ENCODE peak calls at places on chromosomes 2 and 18, in ten cellular contexts. B is hypothalamus, V is heart right ventricle, K is lung microvascular endothelial cell, D is KG1, I is left ventricle myocardium superior, E is NCI-H1092, Z is fibroblast of lung, H is NCI-H460, W is GF-D8. R is an unnamed sample.

GRCh38 chr2:101962243-101962809 is 29.4 kb upstream of the IL1R2 start:
- DNase-seq in B (no peak), V (no peak), K (no peak), D (no peak), I (no peak), E (no peak), Z (no peak), H (no peak), W (no peak), R (no peak)

GRCh38 chr18:53861185-53861584 is 363.3 kb downstream of the MBD2 start:
- DNase-seq in B (no peak), V (no peak), K (no peak), D (no peak), I (no peak), E (no peak), Z (peak), H (no peak), W (no peak), R (no peak)

GRCh38 chr2:88735133-88735532 is 43.7 kb downstream of the RPIA start:
- DNase-seq in B (no peak), V (no peak), K (no peak), D (no peak), I (no peak), E (no peak), Z (no peak), H (no peak), W (no peak), R (no peak)

GRCh38 chr2:207188601-207189000 is 22.9 kb upstream of the KLF7 start:
- DNase-seq in B (no peak), V (no peak), K (no peak), D (no peak), I (no peak), E (peak), Z (peak), H (no peak), W (no peak), R (peak)

GRCh38 chr18:58042826-58043362 is 1.1 kb upstream of the NEDD4L start:
- DNase-seq in B (no peak), V (no peak), K (peak), D (no peak), I (no peak), E (no peak), Z (peak), H (no peak), W (no peak), R (no peak)

GRCh38 chr2:232418466-232419244 is 12.0 kb downstream of the ALPG start:
- DNase-seq in B (no peak), V (no peak), K (no peak), D (no peak), I (no peak), E (no peak), Z (peak), H (peak), W (no peak), R (peak)

GRCh38 chr18:37871583-37871982 is 306.0 kb upstream of the CELF4 start:
- DNase-seq in B (no peak), V (no peak), K (no peak), D (no peak), I (no peak), E (no peak), Z (no peak), H (no peak), W (no peak), R (no peak)

GRCh38 chr2:143428700-143429099 is 299.5 kb downstream of the ARHGAP15 start:
- DNase-seq in B (no peak), V (no peak), K (no peak), D (no peak), I (no peak), E (no peak), Z (peak), H (no peak), W (no peak), R (peak)

GRCh38 chr2:38394041-38394440 is 17.0 kb upstream of the ATL2 start:
- DNase-seq in B (no peak), V (no peak), K (no peak), D (no peak), I (no peak), E (no peak), Z (no peak), H (no peak), W (no peak), R (peak)

GRCh38 chr2:5766621-5767020 is 74.4 kb downstream of the SOX11 start:
- DNase-seq in B (no peak), V (no peak), K (no peak), D (no peak), I (no peak), E (no peak), Z (peak), H (no peak), W (no peak), R (no peak)

GRCh38 chr2:23597687-23598086 is 212.7 kb downstream of the KLHL29 start:
- DNase-seq in B (no peak), V (no peak), K (no peak), D (no peak), I (no peak), E (no peak), Z (no peak), H (no peak), W (no peak), R (no peak)

GRCh38 chr2:173278794-173279527 is 75.7 kb upstream of the CDCA7 start:
- DNase-seq in B (no peak), V (no peak), K (no peak), D (no peak), I (no peak), E (no peak), Z (peak), H (no peak), W (no peak), R (no peak)

GRCh38 chr2:127081826-127082633 is 24.9 kb downstream of the BIN1 start:
- DNase-seq in B (peak), V (no peak), K (no peak), D (peak), I (peak), E (no peak), Z (no peak), H (no peak), W (no peak), R (no peak)

GRCh38 chr18:42038936-42039335 is 83.9 kb downstream of the PIK3C3 start:
- DNase-seq in B (no peak), V (no peak), K (peak), D (no peak), I (no peak), E (no peak), Z (peak), H (no peak), W (no peak), R (peak)

GRCh38 chr2:69118609-69119008 is 105.6 kb downstream of the ANTXR1 start:
- DNase-seq in B (no peak), V (no peak), K (no peak), D (no peak), I (no peak), E (no peak), Z (peak), H (no peak), W (no peak), R (peak)

GRCh38 chr18:79531926-79532689 is 136.4 kb downstream of the NFATC1 start:
- DNase-seq in B (no peak), V (no peak), K (no peak), D (no peak), I (no peak), E (no peak), Z (peak), H (no peak), W (no peak), R (no peak)

GRCh38 chr2:464562-465309 is 176.8 kb upstream of the ALKAL2 start:
- DNase-seq in B (no peak), V (no peak), K (no peak), D (no peak), I (no peak), E (no peak), Z (no peak), H (no peak), W (no peak), R (no peak)

GRCh38 chr2:227822416-227823003 is 8.9 kb downstream of the CCL20 start:
- DNase-seq in B (no peak), V (no peak), K (no peak), D (no peak), I (no peak), E (no peak), Z (peak), H (no peak), W (no peak), R (peak)

GRCh38 chr18:46402396-46402795 is 254.6 kb downstream of the LOXHD1 start:
- DNase-seq in B (no peak), V (no peak), K (no peak), D (no peak), I (no peak), E (no peak), Z (peak), H (no peak), W (no peak), R (peak)

GRCh38 chr2:133574186-133574585 is 5.9 kb upstream of the NCKAP5 start:
- DNase-seq in B (no peak), V (no peak), K (no peak), D (no peak), I (no peak), E (no peak), Z (no peak), H (no peak), W (no peak), R (no peak)